ENCODE peak calls at places on chromosomes 3 and 15, in five cellular contexts. M is A549, B is Right ventricle myocardium superior, C is upper lobe of right lung, Z is heart right ventricle. H is an unnamed sample.

GRCh38 chr15:38885001-38885400 is 320.4 kb upstream of the RASGRP1 start:
- ATAC-seq in M (peak), B (peak), C (no peak), Z (no peak), H (peak)

GRCh38 chr3:140573011-140573410 is 104.9 kb upstream of the TRIM42 start:
- ATAC-seq in M (no peak), B (peak), C (no peak), Z (peak), H (no peak)

GRCh38 chr3:100072328-100073048 is 41.8 kb downstream of the FILIP1L start:
- ATAC-seq in M (no peak), B (no peak), C (peak), Z (no peak), H (no peak)

GRCh38 chr3:155271343-155271613 is 22.2 kb downstream of the STRIT1 start:
- ATAC-seq in M (no peak), B (no peak), C (no peak), Z (no peak), H (no peak)

GRCh38 chr15:77474310-77474986 is 53.8 kb downstream of the HMG20A start:
- ATAC-seq in M (no peak), B (peak), C (peak), Z (peak), H (no peak)

GRCh38 chr3:124850633-124851032 is 36.5 kb downstream of the ITGB5 start:
- ATAC-seq in M (peak), B (peak), C (peak), Z (peak), H (peak)

GRCh38 chr3:139764069-139764905 is 86.5 kb upstream of the NMNAT3 start:
- ATAC-seq in M (no peak), B (peak), C (no peak), Z (peak), H (no peak)

GRCh38 chr3:103785537-103785936 is 1350.7 kb downstream of the ZPLD1 start:
- ATAC-seq in M (no peak), B (no peak), C (no peak), Z (no peak), H (no peak)

GRCh38 chr3:143643905-143644304 is 204.4 kb downstream of the SLC9A9 start:
- ATAC-seq in M (no peak), B (no peak), C (no peak), Z (no peak), H (peak)

GRCh38 chr3:155661730-155662129 is 83.1 kb downstream of the PLCH1 start:
- ATAC-seq in M (no peak), B (no peak), C (peak), Z (no peak), H (no peak)

GRCh38 chr15:83365370-83365938 is 81.0 kb upstream of the BNC1 start:
- ATAC-seq in M (peak), B (peak), C (peak), Z (no peak), H (peak)

GRCh38 chr15:62453356-62453755 is 288.3 kb upstream of the C2CD4B start:
- ATAC-seq in M (no peak), B (no peak), C (no peak), Z (no peak), H (no peak)

GRCh38 chr3:188769833-188770232 is 401.9 kb upstream of the TPRG1 start:
- ATAC-seq in M (no peak), B (no peak), C (no peak), Z (no peak), H (peak)

GRCh38 chr3:264394-265156 is 68.0 kb downstream of the CHL1 start:
- ATAC-seq in M (peak), B (no peak), C (peak), Z (no peak), H (no peak)

GRCh38 chr3:143349455-143349854 is 229.9 kb downstream of the CHST2 start:
- ATAC-seq in M (no peak), B (no peak), C (no peak), Z (no peak), H (no peak)

GRCh38 chr3:114327665-114328064 is 33.8 kb downstream of the TIGIT start:
- ATAC-seq in M (no peak), B (no peak), C (no peak), Z (no peak), H (no peak)

GRCh38 chr3:140910860-140911259 is 30.8 kb upstream of the SLC25A36 start:
- ATAC-seq in M (peak), B (peak), C (peak), Z (peak), H (peak)

GRCh38 chr15:43903864-43904290 is 77.1 kb downstream of the WDR76 start:
- ATAC-seq in M (peak), B (peak), C (peak), Z (peak), H (peak)

GRCh38 chr3:86990171-86990733 is 697 bp downstream of the VGLL3 start:
- ATAC-seq in M (peak), B (no peak), C (peak), Z (no peak), H (no peak)